ENCODE peak calls at places on chromosomes 3 and 15, in five cellular contexts. G is central memory CD4-positive, alpha-beta T cell; B is M059J; W is lower lobe of right lung; U is epithelial cell of proximal tubule. Z is an unnamed sample.

GRCh38 chr3:14204605-14205284 is 26.1 kb downstream of the LSM3 start:
- DNase-seq in W (no peak), G (no peak), U (no peak), B (peak; percentile 52), Z (no peak)

GRCh38 chr15:58398053-58398452 is 33.7 kb upstream of the LIPC start:
- DNase-seq in G (no peak), U (no peak), B (no peak), W (no peak), Z (no peak)

GRCh38 chr15:59255647-59256380 is 49.2 kb downstream of the LDHAL6B start:
- DNase-seq in W (no peak), U (no peak), B (no peak), G (peak; percentile 53), Z (no peak)

GRCh38 chr3:24254649-24255048 is 240.0 kb downstream of the THRB start:
- DNase-seq in G (no peak), B (peak; percentile 85), U (no peak), W (no peak), Z (no peak)

GRCh38 chr15:31252386-31252785 is 74.2 kb upstream of the KLF13 start:
- DNase-seq in U (no peak), B (no peak), W (no peak), G (no peak), Z (peak; percentile 10)

GRCh38 chr15:66411190-66411589 is 24.5 kb downstream of the MAP2K1 start:
- DNase-seq in G (peak; percentile 12), W (no peak), U (no peak), B (peak; percentile 8), Z (no peak)

GRCh38 chr3:117898722-117899121 is 1135.9 kb downstream of the IGSF11 start:
- DNase-seq in B (no peak), G (no peak), W (no peak), U (no peak), Z (no peak)

GRCh38 chr15:75508741-75509532 is 57.4 kb upstream of the SIN3A start:
- DNase-seq in U (no peak), B (peak; percentile 33), W (no peak), G (peak; percentile 28), Z (no peak)

GRCh38 chr3:149252272-149252671 is 30.6 kb upstream of the CP start:
- DNase-seq in B (no peak), G (no peak), U (no peak), W (no peak), Z (no peak)

GRCh38 chr15:71747128-71748083 is 62.9 kb upstream of the NR2E3 start:
- DNase-seq in U (peak; percentile 98), W (no peak), B (peak; percentile 94), G (no peak), Z (no peak)

GRCh38 chr3:177523991-177524438 is 326.7 kb upstream of the TBL1XR1 start:
- DNase-seq in B (peak; percentile 49), G (no peak), U (peak; percentile 26), W (no peak), Z (no peak)

Z was measured in kidney.